ENCODE peak calls at places on chromosomes 4 and X, in ten cellular contexts. E is spleen, L is tibial artery, J is skeletal muscle cell, K is IMR-90, T is uterus, C is mucosa of descending colon, Y is A549, A is fibroblast of pulmonary artery, B is astrocyte of the spinal cord. W is an unnamed sample.

GRCh38 chr4:118811832-118812231 is 24.1 kb downstream of the SEC24D start:
- DNase-seq in E (no peak), L (no peak), J (no peak), K (no peak), T (no peak), C (no peak), Y (no peak), A (peak), B (no peak), W (no peak)

GRCh38 chrX:129823523-129823922 is 20.2 kb downstream of the ZDHHC9 start:
- DNase-seq in E (no peak), L (no peak), J (no peak), K (no peak), T (no peak), C (no peak), Y (no peak), A (no peak), B (no peak), W (no peak)

GRCh38 chr4:89556596-89557305 is 249.2 kb upstream of the GPRIN3 start:
- DNase-seq in E (no peak), L (no peak), J (no peak), K (peak), T (no peak), C (no peak), Y (no peak), A (peak), B (no peak), W (no peak)

GRCh38 chrX:81202413-81202794 is 502 bp downstream of the SH3BGRL start:
- DNase-seq in E (no peak), L (no peak), J (no peak), K (peak), T (no peak), C (no peak), Y (no peak), A (peak), B (peak), W (no peak)

GRCh38 chr4:40152642-40153041 is 44.2 kb upstream of the RHOH start:
- DNase-seq in E (no peak), L (no peak), J (no peak), K (no peak), T (no peak), C (no peak), Y (no peak), A (no peak), B (no peak), W (no peak)

GRCh38 chrX:30060718-30061117 is 154.6 kb upstream of the MAGEB2 start:
- DNase-seq in E (no peak), L (no peak), J (no peak), K (peak), T (no peak), C (no peak), Y (no peak), A (peak), B (peak), W (no peak)

GRCh38 chrX:63739885-63740284 is 45.1 kb downstream of the ARHGEF9 start:
- DNase-seq in E (no peak), L (no peak), J (no peak), K (no peak), T (no peak), C (no peak), Y (no peak), A (no peak), B (no peak), W (no peak)

GRCh38 chr4:144574004-144574403 is 72.0 kb upstream of the HHIP start:
- DNase-seq in E (no peak), L (no peak), J (no peak), K (no peak), T (no peak), C (no peak), Y (no peak), A (no peak), B (no peak), W (no peak)

GRCh38 chrX:42519666-42520231 is 258.2 kb downstream of the PPP1R2C start:
- DNase-seq in E (no peak), L (no peak), J (peak), K (peak), T (no peak), C (no peak), Y (no peak), A (peak), B (peak), W (no peak)

GRCh38 chr4:2256781-2257191 is 5.1 kb downstream of the MXD4 start:
- DNase-seq in E (peak), L (peak), J (no peak), K (no peak), T (peak), C (peak), Y (no peak), A (peak), B (no peak), W (peak)

GRCh38 chr4:35772291-35772690 is 472.0 kb downstream of the ARAP2 start:
- DNase-seq in E (no peak), L (no peak), J (no peak), K (no peak), T (no peak), C (no peak), Y (no peak), A (peak), B (peak), W (no peak)

GRCh38 chrX:101460669-101461068 is 24.6 kb upstream of the ARMCX4 start:
- DNase-seq in E (no peak), L (no peak), J (no peak), K (no peak), T (no peak), C (no peak), Y (no peak), A (peak), B (no peak), W (no peak)

GRCh38 chrX:72568406-72569092 is 4.1 kb downstream of the HDAC8 start:
- DNase-seq in E (no peak), L (no peak), J (no peak), K (peak), T (no peak), C (no peak), Y (no peak), A (peak), B (peak), W (no peak)

GRCh38 chr4:150768492-150768891 is 186.5 kb downstream of the MAB21L2 start:
- DNase-seq in E (no peak), L (no peak), J (no peak), K (peak), T (no peak), C (no peak), Y (no peak), A (no peak), B (peak), W (no peak)

GRCh38 chrX:28693101-28693500 is 105.9 kb downstream of the IL1RAPL1 start:
- DNase-seq in E (no peak), L (no peak), J (no peak), K (no peak), T (no peak), C (no peak), Y (no peak), A (peak), B (no peak), W (no peak)

GRCh38 chr4:13865871-13866669 is 238.5 kb upstream of the BOD1L1 start:
- DNase-seq in E (no peak), L (no peak), J (no peak), K (peak), T (no peak), C (no peak), Y (no peak), A (no peak), B (peak), W (no peak)

GRCh38 chr4:38868055-38868965 is 704 bp downstream of the FAM114A1 start:
- DNase-seq in E (no peak), L (peak), J (no peak), K (peak), T (peak), C (peak), Y (no peak), A (peak), B (no peak), W (peak)

GRCh38 chr4:95255396-95256107 is 293.2 kb downstream of the UNC5C start:
- DNase-seq in E (no peak), L (no peak), J (peak), K (peak), T (no peak), C (no peak), Y (no peak), A (peak), B (peak), W (no peak)

GRCh38 chr4:79308087-79308486 is 17.8 kb downstream of the NAA11 start:
- DNase-seq in E (no peak), L (no peak), J (no peak), K (no peak), T (no peak), C (no peak), Y (no peak), A (no peak), B (no peak), W (no peak)

GRCh38 chr4:54784188-54784671 is 126.5 kb downstream of the KIT start:
- DNase-seq in E (peak), L (peak), J (peak), K (peak), T (peak), C (peak), Y (no peak), A (peak), B (peak), W (peak)

GRCh38 chr4:99324978-99325377 is 3.8 kb upstream of the ADH1B start:
- DNase-seq in E (no peak), L (peak), J (peak), K (peak), T (peak), C (no peak), Y (no peak), A (peak), B (peak), W (peak)

GRCh38 chrX:105648732-105649131 is 173.6 kb upstream of the NRK start:
- DNase-seq in E (no peak), L (no peak), J (no peak), K (no peak), T (no peak), C (no peak), Y (no peak), A (no peak), B (no peak), W (no peak)

GRCh38 chrX:108224218-108224617 is 132.6 kb downstream of the ATG4A start:
- DNase-seq in E (no peak), L (no peak), J (no peak), K (no peak), T (no peak), C (no peak), Y (no peak), A (no peak), B (peak), W (no peak)

GRCh38 chr4:107755841-107756356 is 35.9 kb upstream of the PAPSS1 start:
- DNase-seq in E (no peak), L (no peak), J (no peak), K (peak), T (no peak), C (no peak), Y (no peak), A (peak), B (peak), W (no peak)

GRCh38 chr4:106149911-106150310 is 166.1 kb downstream of the TBCK start:
- DNase-seq in E (no peak), L (no peak), J (no peak), K (no peak), T (no peak), C (no peak), Y (no peak), A (no peak), B (no peak), W (no peak)

GRCh38 chr4:186204103-186204559 is 12.8 kb downstream of the CYP4V2 start:
- DNase-seq in E (no peak), L (no peak), J (peak), K (peak), T (no peak), C (no peak), Y (no peak), A (peak), B (no peak), W (peak)

GRCh38 chr4:972651-973424 is 531 bp downstream of the DGKQ start:
- DNase-seq in E (peak), L (no peak), J (no peak), K (no peak), T (peak), C (peak), Y (peak), A (peak), B (no peak), W (no peak)

GRCh38 chr4:88033309-88033708 is 25.9 kb downstream of the PKD2 start:
- DNase-seq in E (no peak), L (no peak), J (no peak), K (peak), T (no peak), C (no peak), Y (peak), A (peak), B (peak), W (peak)

GRCh38 chr4:6825403-6825802 is 42.9 kb downstream of the KIAA0232 start:
- DNase-seq in E (no peak), L (no peak), J (no peak), K (no peak), T (no peak), C (no peak), Y (no peak), A (no peak), B (no peak), W (no peak)

GRCh38 chr4:173794662-173795061 is 264.6 kb upstream of the HAND2 start:
- DNase-seq in E (no peak), L (no peak), J (no peak), K (peak), T (no peak), C (no peak), Y (no peak), A (peak), B (peak), W (no peak)

GRCh38 chrX:107565916-107566602 is 62.3 kb upstream of the PRPS1 start:
- DNase-seq in E (no peak), L (no peak), J (no peak), K (peak), T (no peak), C (no peak), Y (peak), A (peak), B (peak), W (no peak)

GRCh38 chrX:150649096-150649870 is 43.9 kb upstream of the MTMR1 start:
- DNase-seq in E (no peak), L (no peak), J (no peak), K (peak), T (peak), C (no peak), Y (no peak), A (peak), B (peak), W (no peak)

DNA sequence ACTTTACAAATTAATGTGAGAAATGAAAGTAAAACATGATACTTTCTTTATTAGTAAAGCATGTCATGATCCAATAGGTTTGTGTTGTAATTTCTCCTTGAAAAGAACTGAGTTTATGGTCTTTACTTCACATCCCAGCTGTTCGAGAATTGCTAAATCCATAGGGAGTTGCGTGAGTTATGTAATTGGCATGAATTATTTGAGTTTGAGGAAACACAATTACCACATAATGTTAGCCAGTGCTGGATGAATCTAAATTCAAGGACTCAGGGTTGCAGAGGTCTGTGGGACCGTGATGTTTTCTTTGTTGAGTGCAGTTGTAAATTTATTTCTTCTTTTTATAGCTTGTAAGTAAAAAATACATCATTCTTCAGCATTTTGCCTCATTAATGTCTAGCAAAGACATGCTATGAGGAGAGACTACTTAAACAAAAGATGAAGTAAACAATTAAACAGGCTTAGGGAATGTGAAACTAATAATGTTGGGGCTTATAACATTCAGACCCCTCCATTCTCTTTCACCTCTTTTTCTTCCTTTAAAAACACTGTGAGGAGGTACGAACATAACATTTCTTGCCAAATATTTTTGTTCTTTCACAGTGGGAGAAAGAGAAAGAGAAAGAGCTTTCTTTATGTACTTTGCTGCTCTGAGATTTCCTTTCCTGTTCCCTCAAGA is 159.7 kb upstream of the ANK2 start:
- DNase-seq in E (no peak), L (no peak), J (peak), K (peak), T (no peak), C (no peak), Y (no peak), A (peak), B (peak), W (no peak)
- H3K4me3 ChIP-seq in E (peak), L (peak), J (peak), K (no peak), T (peak), C (no peak), Y (no peak), A (peak), B (peak), W (no peak)

DNA sequence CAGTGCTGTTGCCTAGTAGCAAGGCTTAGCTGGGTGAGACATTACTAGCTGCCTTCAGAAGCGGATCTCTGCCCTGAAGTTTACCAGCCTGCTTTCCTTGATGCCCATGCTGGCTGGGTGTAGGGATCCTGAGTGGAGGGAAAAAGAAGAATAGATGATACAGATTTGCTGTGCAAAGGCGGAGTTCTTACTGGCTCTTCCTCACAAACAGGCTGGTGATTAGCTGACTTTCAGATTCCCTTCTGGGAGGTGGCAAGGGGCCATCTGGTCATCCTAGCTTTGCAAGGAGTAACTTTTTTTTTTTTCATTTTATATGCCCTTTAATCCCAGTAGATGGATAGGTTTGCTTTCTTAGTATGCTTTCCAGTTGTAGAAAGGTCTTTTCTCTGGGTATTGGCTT is 44.8 kb downstream of the SMARCA5 start:
- DNase-seq in E (no peak), L (no peak), J (no peak), K (no peak), T (no peak), C (no peak), Y (no peak), A (no peak), B (no peak), W (no peak)
- H3K4me3 ChIP-seq in E (no peak), L (no peak), J (no peak), K (no peak), T (no peak), C (no peak), Y (no peak), A (no peak), B (no peak), W (no peak)

GRCh38 chrX:1249101-1249887 is 19.3 kb upstream of the CSF2RA start:
- DNase-seq in E (peak), L (peak), J (no peak), K (no peak), T (peak), C (peak), Y (no peak), A (no peak), B (no peak), W (peak)

GRCh38 chrX:1244164-1245076 is 24.2 kb upstream of the CSF2RA start:
- DNase-seq in E (peak), L (no peak), J (no peak), K (no peak), T (no peak), C (no peak), Y (peak), A (no peak), B (no peak), W (no peak)

GRCh38 chrX:1246816-1247215 is 21.8 kb upstream of the CSF2RA start:
- DNase-seq in E (peak), L (peak), J (no peak), K (no peak), T (peak), C (peak), Y (peak), A (peak), B (peak), W (peak)

GRCh38 chrX:1242901-1243402 is 25.7 kb upstream of the CSF2RA start:
- DNase-seq in E (peak), L (no peak), J (no peak), K (no peak), T (no peak), C (no peak), Y (no peak), A (no peak), B (no peak), W (no peak)

GRCh38 chrX:1248381-1249061 is 20.1 kb upstream of the CSF2RA start:
- DNase-seq in E (peak), L (no peak), J (no peak), K (no peak), T (no peak), C (peak), Y (no peak), A (no peak), B (no peak), W (no peak)
- H3K4me3 ChIP-seq in E (peak), L (no peak), J (no peak), K (no peak), T (no peak), C (no peak), Y (no peak), A (no peak), B (no peak), W (no peak)

GRCh38 chr4:70637239-70637920 is 8.8 kb downstream of the ENAM start:
- DNase-seq in E (no peak), L (no peak), J (no peak), K (peak), T (no peak), C (no peak), Y (no peak), A (no peak), B (no peak), W (no peak)
- H3K4me3 ChIP-seq in E (no peak), L (peak), J (no peak), K (no peak), T (no peak), C (no peak), Y (no peak), A (no peak), B (no peak), W (no peak)

GRCh38 chr4:139658185-139658584 is 7.4 kb upstream of the MGST2 start:
- DNase-seq in E (no peak), L (no peak), J (no peak), K (no peak), T (no peak), C (no peak), Y (no peak), A (peak), B (no peak), W (no peak)
- H3K4me3 ChIP-seq in E (no peak), L (no peak), J (no peak), K (no peak), T (no peak), C (no peak), Y (no peak), A (no peak), B (no peak), W (no peak)

GRCh38 chrX:39497717-39498265 is 600.0 kb downstream of the BCOR start:
- DNase-seq in E (no peak), L (no peak), J (no peak), K (no peak), T (no peak), C (no peak), Y (no peak), A (no peak), B (no peak), W (no peak)
- H3K4me3 ChIP-seq in E (no peak), L (no peak), J (no peak), K (no peak), T (no peak), C (no peak), Y (no peak), A (no peak), B (no peak), W (no peak)

DNA sequence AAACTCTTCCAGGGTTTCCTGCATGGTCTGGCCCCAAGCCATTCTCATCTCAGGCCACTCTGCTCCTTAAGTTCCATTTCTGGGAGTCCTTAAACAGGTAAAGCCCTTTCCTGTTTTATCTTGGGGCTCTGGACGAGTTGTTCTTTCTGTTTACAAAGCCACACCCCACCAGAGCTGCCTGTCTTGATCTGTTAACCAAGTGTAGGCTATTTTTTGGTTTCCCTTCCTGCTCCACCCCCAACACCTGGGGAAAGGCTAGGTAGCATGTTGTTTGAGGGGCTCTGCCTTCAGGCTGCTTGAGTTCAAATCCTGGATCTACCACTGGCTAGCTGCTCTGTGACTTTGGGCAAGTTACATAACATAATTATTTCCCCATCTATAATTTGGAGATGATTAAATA is 40.0 kb downstream of the ERVMER34-1 start:
- DNase-seq in E (no peak), L (no peak), J (no peak), K (no peak), T (no peak), C (no peak), Y (no peak), A (no peak), B (no peak), W (no peak)
- H3K4me3 ChIP-seq in E (no peak), L (no peak), J (no peak), K (no peak), T (peak), C (no peak), Y (peak), A (no peak), B (no peak), W (no peak)

GRCh38 chr4:52997132-52997416 is 135.0 kb downstream of the RASL11B start:
- DNase-seq in E (no peak), L (no peak), J (no peak), K (no peak), T (no peak), C (no peak), Y (no peak), A (peak), B (peak), W (no peak)
- H3K4me3 ChIP-seq in E (no peak), L (no peak), J (no peak), K (no peak), T (no peak), C (no peak), Y (no peak), A (no peak), B (no peak), W (no peak)

W was measured in lung.